ENCODE peak calls at places on chromosomes 12 and 14, in five cellular contexts. One of them, this sample, is unnamed.

GRCh38 chr14:96251656-96252155 is 4.3 kb upstream of the BDKRB1 start:
- DNase-seq in stomach: no peak
- DNase-seq in cardiac muscle cell: no peak
- DNase-seq in left ventricle myocardium inferior: no peak
- DNase-seq in thoracic aorta: no peak
- DNase-seq in this sample: no peak

GRCh38 chr14:98444077-98444476 is 827.9 kb downstream of the BCL11B start:
- DNase-seq in thoracic aorta: no peak
- DNase-seq in left ventricle myocardium inferior: no peak
- DNase-seq in cardiac muscle cell: no peak
- DNase-seq in stomach: no peak
- DNase-seq in this sample: no peak

GRCh38 chr12:79689041-79689476 is 1.7 kb downstream of the PAWR start:
- DNase-seq in left ventricle myocardium inferior: no peak
- DNase-seq in stomach: no peak
- DNase-seq in thoracic aorta: no peak
- DNase-seq in cardiac muscle cell: no peak
- DNase-seq in this sample: no peak

GRCh38 chr12:122965851-122966742 is at the start of gene ABCB9:
- DNase-seq in left ventricle myocardium inferior: peak; percentile 94
- DNase-seq in stomach: peak; percentile 97
- DNase-seq in thoracic aorta: peak; percentile 79
- DNase-seq in cardiac muscle cell: peak; percentile 96
- DNase-seq in this sample: peak; percentile 94

GRCh38 chr12:50725011-50725899 is 38.6 kb upstream of the ATF1 start:
- DNase-seq in stomach: no peak
- DNase-seq in thoracic aorta: no peak
- DNase-seq in cardiac muscle cell: no peak
- DNase-seq in left ventricle myocardium inferior: no peak
- DNase-seq in this sample: no peak

GRCh38 chr14:69374235-69374634 is 23.9 kb downstream of the ERH start:
- DNase-seq in left ventricle myocardium inferior: no peak
- DNase-seq in thoracic aorta: no peak
- DNase-seq in stomach: no peak
- DNase-seq in cardiac muscle cell: no peak
- DNase-seq in this sample: no peak

GRCh38 chr12:105561981-105562726 is 231.7 kb downstream of the C12orf75 start:
- DNase-seq in left ventricle myocardium inferior: peak; percentile 30
- DNase-seq in cardiac muscle cell: peak; percentile 5
- DNase-seq in stomach: peak; percentile 33
- DNase-seq in thoracic aorta: peak; percentile 38
- DNase-seq in this sample: no peak

GRCh38 chr14:102020058-102020971 is 55.9 kb downstream of the DYNC1H1 start:
- DNase-seq in left ventricle myocardium inferior: no peak
- DNase-seq in thoracic aorta: no peak
- DNase-seq in cardiac muscle cell: no peak
- DNase-seq in stomach: no peak
- DNase-seq in this sample: peak; percentile 31

GRCh38 chr12:103848132-103848531 is 7.1 kb upstream of the NT5DC3 start:
- DNase-seq in cardiac muscle cell: no peak
- DNase-seq in left ventricle myocardium inferior: no peak
- DNase-seq in stomach: no peak
- DNase-seq in thoracic aorta: no peak
- DNase-seq in this sample: no peak

GRCh38 chr12:11553871-11554533 is 95.5 kb upstream of the ETV6 start:
- DNase-seq in cardiac muscle cell: peak; percentile 70
- DNase-seq in stomach: peak; percentile 51
- DNase-seq in thoracic aorta: no peak
- DNase-seq in left ventricle myocardium inferior: no peak
- DNase-seq in this sample: peak; percentile 73

GRCh38 chr12:93302331-93303229 is 75.1 kb upstream of the NUDT4 start:
- DNase-seq in thoracic aorta: peak; percentile 36
- DNase-seq in stomach: no peak
- DNase-seq in cardiac muscle cell: no peak
- DNase-seq in left ventricle myocardium inferior: no peak
- DNase-seq in this sample: no peak

GRCh38 chr12:126353604-126354003 is 1288.4 kb downstream of the AACS start:
- DNase-seq in thoracic aorta: no peak
- DNase-seq in left ventricle myocardium inferior: no peak
- DNase-seq in cardiac muscle cell: no peak
- DNase-seq in stomach: no peak
- DNase-seq in this sample: no peak

GRCh38 chr12:48996794-48997718 is 2.1 kb downstream of the DDN start:
- DNase-seq in stomach: peak; percentile 81
- DNase-seq in cardiac muscle cell: peak; percentile 92
- DNase-seq in thoracic aorta: no peak
- DNase-seq in left ventricle myocardium inferior: peak; percentile 80
- DNase-seq in this sample: peak; percentile 74

GRCh38 chr14:74524076-74524812 is 30.7 kb downstream of the ISCA2 start:
- DNase-seq in stomach: no peak
- DNase-seq in cardiac muscle cell: no peak
- DNase-seq in thoracic aorta: no peak
- DNase-seq in left ventricle myocardium inferior: no peak
- DNase-seq in this sample: no peak

GRCh38 chr14:50937325-50937724 is 7.0 kb downstream of the PYGL start:
- DNase-seq in stomach: no peak
- DNase-seq in left ventricle myocardium inferior: no peak
- DNase-seq in cardiac muscle cell: no peak
- DNase-seq in thoracic aorta: no peak
- DNase-seq in this sample: no peak

GRCh38 chr14:91307652-91308051 is 63.1 kb upstream of the GPR68 start:
- DNase-seq in thoracic aorta: no peak
- DNase-seq in cardiac muscle cell: no peak
- DNase-seq in left ventricle myocardium inferior: no peak
- DNase-seq in stomach: no peak
- DNase-seq in this sample: no peak

GRCh38 chr12:104710940-104711725 is 247.0 kb downstream of the SLC41A2 start:
- DNase-seq in stomach: no peak
- DNase-seq in cardiac muscle cell: no peak
- DNase-seq in left ventricle myocardium inferior: no peak
- DNase-seq in thoracic aorta: no peak
- DNase-seq in this sample: no peak

GRCh38 chr14:102317564-102318248 is 1.8 kb upstream of the ZNF839 start:
- DNase-seq in stomach: no peak
- DNase-seq in left ventricle myocardium inferior: peak; percentile 42
- DNase-seq in cardiac muscle cell: peak; percentile 50
- DNase-seq in thoracic aorta: no peak
- DNase-seq in this sample: no peak

GRCh38 chr12:81759215-81759991 is at the start of gene PPFIA2:
- DNase-seq in cardiac muscle cell: peak; percentile 30
- DNase-seq in left ventricle myocardium inferior: peak; percentile 16
- DNase-seq in stomach: no peak
- DNase-seq in thoracic aorta: no peak
- DNase-seq in this sample: no peak

GRCh38 chr14:52703225-52703624 is 3.8 kb upstream of the PSMC6 start:
- DNase-seq in left ventricle myocardium inferior: no peak
- DNase-seq in thoracic aorta: no peak
- DNase-seq in cardiac muscle cell: no peak
- DNase-seq in stomach: peak; percentile 70
- DNase-seq in this sample: no peak

GRCh38 chr12:93727911-93728310 is 50.7 kb downstream of the CRADD start:
- DNase-seq in thoracic aorta: no peak
- DNase-seq in left ventricle myocardium inferior: no peak
- DNase-seq in stomach: no peak
- DNase-seq in cardiac muscle cell: no peak
- DNase-seq in this sample: no peak

GRCh38 chr12:9319044-9319841 is 111.0 kb upstream of the PZP start:
- DNase-seq in stomach: no peak
- DNase-seq in cardiac muscle cell: no peak
- DNase-seq in thoracic aorta: no peak
- DNase-seq in left ventricle myocardium inferior: no peak
- DNase-seq in this sample: no peak

GRCh38 chr12:26017484-26018211 is 59.2 kb downstream of the RASSF8 start:
- DNase-seq in cardiac muscle cell: peak; percentile 58
- DNase-seq in thoracic aorta: no peak
- DNase-seq in left ventricle myocardium inferior: no peak
- DNase-seq in stomach: no peak
- DNase-seq in this sample: peak; percentile 16

GRCh38 chr14:66624319-66624937 is 116.5 kb downstream of the GPHN start:
- DNase-seq in thoracic aorta: no peak
- DNase-seq in stomach: peak; percentile 71
- DNase-seq in left ventricle myocardium inferior: peak; percentile 24
- DNase-seq in cardiac muscle cell: peak; percentile 59
- DNase-seq in this sample: peak; percentile 48

DNA sequence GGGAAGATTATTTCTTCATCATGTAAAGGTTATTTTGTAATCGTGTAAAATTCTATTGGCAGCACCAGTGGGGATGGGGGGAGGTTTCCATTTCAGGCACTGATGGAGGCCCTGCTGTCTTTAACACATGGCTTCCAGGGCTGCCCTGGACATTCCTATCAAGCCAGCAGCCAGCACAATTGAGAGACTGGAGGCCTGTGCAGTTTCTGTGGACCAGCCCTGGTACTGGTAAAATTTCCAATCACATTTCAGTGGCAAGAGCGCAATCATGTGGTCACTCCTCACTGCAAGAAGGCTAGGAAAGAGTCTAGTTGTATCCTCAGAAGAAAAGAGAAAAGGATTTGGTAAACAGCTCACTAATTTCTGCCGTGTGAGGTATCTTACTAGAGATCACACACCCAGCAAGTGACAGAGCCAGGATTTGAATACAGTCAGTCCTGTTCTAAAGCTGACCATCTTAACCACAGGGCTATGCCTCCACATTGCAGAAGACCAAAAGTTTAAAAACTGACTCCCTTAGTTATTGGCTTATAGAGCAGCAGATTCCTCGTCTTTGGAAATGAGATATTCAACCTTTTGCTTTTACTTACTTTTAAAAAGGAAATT is 179.4 kb upstream of the ARHGAP5 start:
- DNase-seq in left ventricle myocardium inferior: no peak
- DNase-seq in cardiac muscle cell: peak; percentile 38
- DNase-seq in stomach: no peak
- DNase-seq in thoracic aorta: no peak
- DNase-seq in this sample: no peak
- TF ChIP-seq CTCF in left ventricle myocardium inferior: no peak
- TF ChIP-seq CTCF in cardiac muscle cell: no peak
- TF ChIP-seq CTCF in stomach: no peak
- TF ChIP-seq CTCF in thoracic aorta: no peak
- TF ChIP-seq CTCF in this sample: no peak

GRCh38 chr12:6336859-6337744 is 4.8 kb downstream of the TNFRSF1A start:
- DNase-seq in left ventricle myocardium inferior: no peak
- DNase-seq in cardiac muscle cell: no peak
- DNase-seq in stomach: no peak
- DNase-seq in thoracic aorta: no peak
- DNase-seq in this sample: peak; percentile 88
- H3K9me3 ChIP-seq in left ventricle myocardium inferior: no peaks in the 10 kb centered on the region
- H3K9me3 ChIP-seq in cardiac muscle cell: no peaks in the 10 kb centered on the region
- H3K9me3 ChIP-seq in stomach: no peaks in the 10 kb centered on the region
- H3K9me3 ChIP-seq in thoracic aorta: no peaks in the 10 kb centered on the region
- H3K9me3 ChIP-seq in this sample: no peaks in the 10 kb centered on the region

GRCh38 chr14:95229749-95230148 is 72.4 kb upstream of the DICER1 start:
- DNase-seq in cardiac muscle cell: no peak
- DNase-seq in left ventricle myocardium inferior: no peak
- DNase-seq in thoracic aorta: no peak
- DNase-seq in stomach: no peak
- DNase-seq in this sample: no peak
- TF ChIP-seq CTCF in cardiac muscle cell: peak; percentile 5
- TF ChIP-seq CTCF in left ventricle myocardium inferior: no peak
- TF ChIP-seq CTCF in thoracic aorta: no peak
- TF ChIP-seq CTCF in stomach: no peak
- TF ChIP-seq CTCF in this sample: no peak

GRCh38 chr14:33404964-33405574 is 466.4 kb downstream of the NPAS3 start:
- DNase-seq in thoracic aorta: no peak
- DNase-seq in left ventricle myocardium inferior: no peak
- DNase-seq in stomach: no peak
- DNase-seq in cardiac muscle cell: no peak
- DNase-seq in this sample: no peak

GRCh38 chr14:33404054-33404453 is 465.4 kb downstream of the NPAS3 start:
- DNase-seq in thoracic aorta: no peak
- DNase-seq in left ventricle myocardium inferior: no peak
- DNase-seq in cardiac muscle cell: no peak
- DNase-seq in stomach: no peak
- DNase-seq in this sample: no peak

GRCh38 chr14:33408291-33408690 is 469.6 kb downstream of the NPAS3 start:
- DNase-seq in cardiac muscle cell: no peak
- DNase-seq in left ventricle myocardium inferior: no peak
- DNase-seq in stomach: no peak
- DNase-seq in thoracic aorta: no peak
- DNase-seq in this sample: no peak

GRCh38 chr14:33402604-33403003 is 463.9 kb downstream of the NPAS3 start:
- DNase-seq in left ventricle myocardium inferior: peak; percentile 25
- DNase-seq in stomach: no peak
- DNase-seq in cardiac muscle cell: no peak
- DNase-seq in thoracic aorta: no peak
- DNase-seq in this sample: no peak

GRCh38 chr14:33406766-33407165 is 468.1 kb downstream of the NPAS3 start:
- DNase-seq in cardiac muscle cell: no peak
- DNase-seq in thoracic aorta: no peak
- DNase-seq in stomach: no peak
- DNase-seq in left ventricle myocardium inferior: no peak
- DNase-seq in this sample: no peak
- H3K9me3 ChIP-seq in cardiac muscle cell: no peaks in the 10 kb centered on the region
- H3K9me3 ChIP-seq in thoracic aorta: peaks cover 9% of the 10 kb centered on the region
- H3K9me3 ChIP-seq in stomach: no peaks in the 10 kb centered on the region
- H3K9me3 ChIP-seq in left ventricle myocardium inferior: peaks cover 18% of the 10 kb centered on the region
- H3K9me3 ChIP-seq in this sample: no peaks in the 10 kb centered on the region

GRCh38 chr12:116220756-116221155 is 56.7 kb downstream of the MED13L start:
- DNase-seq in cardiac muscle cell: no peak
- DNase-seq in stomach: no peak
- DNase-seq in thoracic aorta: no peak
- DNase-seq in left ventricle myocardium inferior: no peak
- DNase-seq in this sample: no peak
- TF ChIP-seq CTCF in cardiac muscle cell: no peak
- TF ChIP-seq CTCF in stomach: no peak
- TF ChIP-seq CTCF in thoracic aorta: no peak
- TF ChIP-seq CTCF in left ventricle myocardium inferior: no peak
- TF ChIP-seq CTCF in this sample: no peak

GRCh38 chr14:105909046-105909827 is 382.9 kb downstream of the TMEM121 start:
- DNase-seq in stomach: no peak
- DNase-seq in thoracic aorta: no peak
- DNase-seq in left ventricle myocardium inferior: no peak
- DNase-seq in cardiac muscle cell: no peak
- DNase-seq in this sample: no peak

GRCh38 chr14:105911006-105911847 is 384.8 kb downstream of the TMEM121 start:
- DNase-seq in cardiac muscle cell: no peak
- DNase-seq in left ventricle myocardium inferior: no peak
- DNase-seq in thoracic aorta: no peak
- DNase-seq in stomach: no peak
- DNase-seq in this sample: no peak

GRCh38 chr14:105908481-105908911 is 382.1 kb downstream of the TMEM121 start:
- DNase-seq in stomach: no peak
- DNase-seq in thoracic aorta: no peak
- DNase-seq in cardiac muscle cell: no peak
- DNase-seq in left ventricle myocardium inferior: no peak
- DNase-seq in this sample: peak; percentile 20

GRCh38 chr14:105912641-105913180 is 386.3 kb downstream of the TMEM121 start:
- DNase-seq in stomach: no peak
- DNase-seq in thoracic aorta: no peak
- DNase-seq in left ventricle myocardium inferior: peak; percentile 4
- DNase-seq in cardiac muscle cell: no peak
- DNase-seq in this sample: no peak

DNA sequence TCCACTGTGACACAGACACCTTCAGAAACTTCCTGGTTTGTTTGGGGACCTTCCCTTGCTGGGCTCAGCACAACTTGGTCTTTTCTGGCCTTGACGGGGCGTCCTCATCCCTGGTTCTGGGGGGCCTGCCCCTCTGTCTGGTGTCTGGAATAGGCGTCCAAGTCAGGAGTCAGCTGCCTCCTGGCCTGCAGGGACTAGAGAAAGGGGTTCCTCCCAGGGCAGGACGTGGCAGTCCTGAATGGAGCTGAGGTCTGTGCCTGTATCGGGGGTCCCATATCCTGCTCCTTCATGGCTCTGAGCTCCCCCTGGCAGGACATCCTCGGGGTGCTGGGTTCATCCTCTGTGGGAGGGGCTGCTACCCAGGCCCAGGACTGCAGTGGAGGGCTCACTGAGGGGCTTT is 384.0 kb downstream of the TMEM121 start:
- DNase-seq in stomach: no peak
- DNase-seq in left ventricle myocardium inferior: no peak
- DNase-seq in cardiac muscle cell: no peak
- DNase-seq in thoracic aorta: no peak
- DNase-seq in this sample: no peak
- H3K9me3 ChIP-seq in stomach: no peaks in the 10 kb centered on the region
- H3K9me3 ChIP-seq in left ventricle myocardium inferior: peaks cover 16% of the 10 kb centered on the region
- H3K9me3 ChIP-seq in cardiac muscle cell: no peaks in the 10 kb centered on the region
- H3K9me3 ChIP-seq in thoracic aorta: no peaks in the 10 kb centered on the region
- H3K9me3 ChIP-seq in this sample: no peaks in the 10 kb centered on the region

This sample was measured in DND-41.